ENCODE peak calls at places on chromosomes 5 and 9, in nine cellular contexts. One of them, this sample, is unnamed. For H3K27me3, the result is how much of the 10 kb centered on the place peaks cover.

GRCh38 chr5:66415208-66415607 is 181.0 kb upstream of the MAST4 start:
- DNase-seq in Caco-2: no peak
- DNase-seq in adipocyte: peak
- DNase-seq in psoas muscle: no peak
- DNase-seq in AG04450: no peak
- DNase-seq in pancreas: no peak
- DNase-seq in brain microvascular endothelial cell: no peak
- DNase-seq in mesendoderm: no peak
- DNase-seq in SJSA1: no peak
- DNase-seq in this sample: no peak

GRCh38 chr5:171975262-171975876 is 31.1 kb downstream of the FBXW11 start:
- DNase-seq in mesendoderm: peak
- DNase-seq in pancreas: no peak
- DNase-seq in psoas muscle: no peak
- DNase-seq in adipocyte: peak
- DNase-seq in AG04450: no peak
- DNase-seq in brain microvascular endothelial cell: peak
- DNase-seq in SJSA1: no peak
- DNase-seq in Caco-2: no peak
- DNase-seq in this sample: peak

GRCh38 chr5:150464554-150465012 is 15.0 kb upstream of the RPS14 start:
- DNase-seq in adipocyte: no peak
- DNase-seq in pancreas: no peak
- DNase-seq in Caco-2: no peak
- DNase-seq in SJSA1: no peak
- DNase-seq in AG04450: no peak
- DNase-seq in brain microvascular endothelial cell: no peak
- DNase-seq in mesendoderm: peak
- DNase-seq in psoas muscle: no peak
- DNase-seq in this sample: peak

GRCh38 chr9:35958104-35958825 is at the start of gene OR2S2:
- DNase-seq in adipocyte: no peak
- DNase-seq in psoas muscle: no peak
- DNase-seq in pancreas: no peak
- DNase-seq in Caco-2: no peak
- DNase-seq in mesendoderm: no peak
- DNase-seq in brain microvascular endothelial cell: no peak
- DNase-seq in AG04450: no peak
- DNase-seq in SJSA1: no peak
- DNase-seq in this sample: no peak

GRCh38 chr5:150068472-150068871 is 17.9 kb downstream of the CSF1R start:
- DNase-seq in brain microvascular endothelial cell: no peak
- DNase-seq in psoas muscle: peak
- DNase-seq in AG04450: no peak
- DNase-seq in pancreas: no peak
- DNase-seq in Caco-2: no peak
- DNase-seq in SJSA1: no peak
- DNase-seq in adipocyte: no peak
- DNase-seq in mesendoderm: no peak
- DNase-seq in this sample: peak

GRCh38 chr5:172078726-172079345 is 72.4 kb upstream of the FBXW11 start:
- DNase-seq in adipocyte: no peak
- DNase-seq in AG04450: no peak
- DNase-seq in Caco-2: no peak
- DNase-seq in SJSA1: no peak
- DNase-seq in mesendoderm: no peak
- DNase-seq in brain microvascular endothelial cell: no peak
- DNase-seq in pancreas: peak
- DNase-seq in psoas muscle: no peak
- DNase-seq in this sample: no peak

GRCh38 chr9:113504725-113505590 is 41.4 kb downstream of the RGS3 start:
- DNase-seq in psoas muscle: no peak
- DNase-seq in mesendoderm: no peak
- DNase-seq in adipocyte: no peak
- DNase-seq in AG04450: no peak
- DNase-seq in SJSA1: no peak
- DNase-seq in pancreas: peak
- DNase-seq in Caco-2: no peak
- DNase-seq in brain microvascular endothelial cell: no peak
- DNase-seq in this sample: no peak

GRCh38 chr9:121779381-121780117 is 128.1 kb downstream of the DAB2IP start:
- DNase-seq in Caco-2: no peak
- DNase-seq in SJSA1: no peak
- DNase-seq in adipocyte: no peak
- DNase-seq in pancreas: no peak
- DNase-seq in psoas muscle: no peak
- DNase-seq in brain microvascular endothelial cell: peak
- DNase-seq in mesendoderm: no peak
- DNase-seq in AG04450: no peak
- DNase-seq in this sample: no peak

GRCh38 chr9:37942616-37943328 is 38.8 kb upstream of the SLC25A51 start:
- DNase-seq in SJSA1: no peak
- DNase-seq in pancreas: no peak
- DNase-seq in AG04450: no peak
- DNase-seq in Caco-2: no peak
- DNase-seq in psoas muscle: peak
- DNase-seq in adipocyte: no peak
- DNase-seq in mesendoderm: no peak
- DNase-seq in brain microvascular endothelial cell: no peak
- DNase-seq in this sample: no peak

GRCh38 chr9:121268598-121269029 is 652 bp downstream of the GSN start:
- DNase-seq in brain microvascular endothelial cell: no peak
- DNase-seq in adipocyte: no peak
- DNase-seq in AG04450: no peak
- DNase-seq in psoas muscle: peak
- DNase-seq in Caco-2: no peak
- DNase-seq in pancreas: no peak
- DNase-seq in SJSA1: no peak
- DNase-seq in mesendoderm: peak
- DNase-seq in this sample: no peak

GRCh38 chr9:37746448-37747270 is 6.9 kb upstream of the TRMT10B start:
- DNase-seq in pancreas: no peak
- DNase-seq in brain microvascular endothelial cell: no peak
- DNase-seq in mesendoderm: peak
- DNase-seq in Caco-2: no peak
- DNase-seq in psoas muscle: no peak
- DNase-seq in SJSA1: no peak
- DNase-seq in adipocyte: peak
- DNase-seq in AG04450: peak
- DNase-seq in this sample: peak

GRCh38 chr5:170633235-170634041 is 129.6 kb downstream of the KCNIP1 start:
- DNase-seq in adipocyte: peak
- DNase-seq in pancreas: no peak
- DNase-seq in mesendoderm: peak
- DNase-seq in brain microvascular endothelial cell: peak
- DNase-seq in psoas muscle: peak
- DNase-seq in AG04450: peak
- DNase-seq in SJSA1: peak
- DNase-seq in Caco-2: peak
- DNase-seq in this sample: peak

GRCh38 chr5:13378073-13378472 is 566.4 kb downstream of the DNAH5 start:
- DNase-seq in SJSA1: no peak
- DNase-seq in psoas muscle: no peak
- DNase-seq in Caco-2: no peak
- DNase-seq in AG04450: no peak
- DNase-seq in adipocyte: no peak
- DNase-seq in pancreas: no peak
- DNase-seq in mesendoderm: no peak
- DNase-seq in brain microvascular endothelial cell: no peak
- DNase-seq in this sample: peak

GRCh38 chr5:181223041-181223728 is at the start of gene TRIM41:
- DNase-seq in mesendoderm: peak
- DNase-seq in Caco-2: peak
- DNase-seq in psoas muscle: peak
- DNase-seq in AG04450: peak
- DNase-seq in SJSA1: peak
- DNase-seq in pancreas: peak
- DNase-seq in brain microvascular endothelial cell: peak
- DNase-seq in adipocyte: peak
- DNase-seq in this sample: peak

GRCh38 chr5:119406551-119406950 is 45.7 kb upstream of the HSD17B4 start:
- DNase-seq in adipocyte: no peak
- DNase-seq in pancreas: no peak
- DNase-seq in brain microvascular endothelial cell: no peak
- DNase-seq in psoas muscle: no peak
- DNase-seq in SJSA1: no peak
- DNase-seq in AG04450: no peak
- DNase-seq in Caco-2: no peak
- DNase-seq in mesendoderm: no peak
- DNase-seq in this sample: no peak

GRCh38 chr9:42852133-42852532 is 668.7 kb downstream of the SPATA31A6 start:
- DNase-seq in psoas muscle: peak
- DNase-seq in pancreas: peak
- DNase-seq in mesendoderm: peak
- DNase-seq in Caco-2: no peak
- DNase-seq in AG04450: no peak
- DNase-seq in adipocyte: no peak
- DNase-seq in SJSA1: peak
- DNase-seq in brain microvascular endothelial cell: no peak
- DNase-seq in this sample: peak

GRCh38 chr5:113376640-113377039 is 58.1 kb downstream of the TSSK1B start:
- DNase-seq in SJSA1: no peak
- DNase-seq in pancreas: no peak
- DNase-seq in adipocyte: no peak
- DNase-seq in AG04450: no peak
- DNase-seq in brain microvascular endothelial cell: no peak
- DNase-seq in Caco-2: no peak
- DNase-seq in mesendoderm: peak
- DNase-seq in psoas muscle: no peak
- DNase-seq in this sample: no peak

GRCh38 chr5:113378960-113379541 is 55.7 kb downstream of the TSSK1B start:
- DNase-seq in SJSA1: peak
- DNase-seq in psoas muscle: no peak
- DNase-seq in AG04450: peak
- DNase-seq in mesendoderm: peak
- DNase-seq in adipocyte: peak
- DNase-seq in Caco-2: peak
- DNase-seq in brain microvascular endothelial cell: peak
- DNase-seq in pancreas: no peak
- DNase-seq in this sample: peak

GRCh38 chr5:113380299-113381014 is 54.3 kb downstream of the TSSK1B start:
- DNase-seq in SJSA1: no peak
- DNase-seq in adipocyte: peak
- DNase-seq in AG04450: no peak
- DNase-seq in psoas muscle: no peak
- DNase-seq in brain microvascular endothelial cell: no peak
- DNase-seq in Caco-2: no peak
- DNase-seq in pancreas: no peak
- DNase-seq in mesendoderm: no peak
- DNase-seq in this sample: no peak

GRCh38 chr5:113378081-113378480 is 56.7 kb downstream of the TSSK1B start:
- DNase-seq in adipocyte: no peak
- DNase-seq in pancreas: no peak
- DNase-seq in SJSA1: no peak
- DNase-seq in Caco-2: no peak
- DNase-seq in AG04450: no peak
- DNase-seq in psoas muscle: no peak
- DNase-seq in brain microvascular endothelial cell: no peak
- DNase-seq in mesendoderm: no peak
- DNase-seq in this sample: no peak

GRCh38 chr5:113378486-113378885 is 56.3 kb downstream of the TSSK1B start:
- DNase-seq in AG04450: no peak
- DNase-seq in Caco-2: no peak
- DNase-seq in adipocyte: peak
- DNase-seq in SJSA1: no peak
- DNase-seq in pancreas: no peak
- DNase-seq in brain microvascular endothelial cell: no peak
- DNase-seq in mesendoderm: no peak
- DNase-seq in psoas muscle: no peak
- DNase-seq in this sample: no peak
- H3K27me3 ChIP-seq in AG04450: under half
- H3K27me3 ChIP-seq in Caco-2: under half
- H3K27me3 ChIP-seq in adipocyte: under half
- H3K27me3 ChIP-seq in SJSA1: under half
- H3K27me3 ChIP-seq in pancreas: under half
- H3K27me3 ChIP-seq in brain microvascular endothelial cell: under half
- H3K27me3 ChIP-seq in mesendoderm: under half
- H3K27me3 ChIP-seq in psoas muscle: under half
- H3K27me3 ChIP-seq in this sample: under half

DNA sequence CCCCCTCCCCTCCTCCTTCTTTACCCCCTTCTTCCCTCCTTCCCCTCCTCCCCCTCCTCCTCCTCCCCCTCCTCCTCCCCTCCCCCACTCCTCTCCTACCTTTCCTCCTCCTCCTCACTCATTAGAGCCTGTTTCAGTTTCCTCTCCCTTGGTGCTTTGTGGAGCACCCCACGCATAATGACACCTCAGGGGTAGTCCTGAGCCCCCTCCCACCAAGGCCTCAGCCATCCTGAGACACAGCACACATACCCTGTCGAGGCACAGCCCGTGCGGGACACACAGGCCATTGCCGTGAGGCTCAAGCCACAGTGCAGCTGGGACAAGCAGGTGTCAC is 35.4 kb downstream of the HK3 start:
- DNase-seq in mesendoderm: no peak
- DNase-seq in AG04450: no peak
- DNase-seq in psoas muscle: no peak
- DNase-seq in SJSA1: no peak
- DNase-seq in brain microvascular endothelial cell: no peak
- DNase-seq in pancreas: no peak
- DNase-seq in Caco-2: no peak
- DNase-seq in adipocyte: no peak
- DNase-seq in this sample: no peak
- H3K27me3 ChIP-seq in mesendoderm: under half
- H3K27me3 ChIP-seq in AG04450: half or more
- H3K27me3 ChIP-seq in psoas muscle: under half
- H3K27me3 ChIP-seq in SJSA1: half or more
- H3K27me3 ChIP-seq in brain microvascular endothelial cell: half or more
- H3K27me3 ChIP-seq in pancreas: under half
- H3K27me3 ChIP-seq in Caco-2: under half
- H3K27me3 ChIP-seq in adipocyte: half or more
- H3K27me3 ChIP-seq in this sample: under half

DNA sequence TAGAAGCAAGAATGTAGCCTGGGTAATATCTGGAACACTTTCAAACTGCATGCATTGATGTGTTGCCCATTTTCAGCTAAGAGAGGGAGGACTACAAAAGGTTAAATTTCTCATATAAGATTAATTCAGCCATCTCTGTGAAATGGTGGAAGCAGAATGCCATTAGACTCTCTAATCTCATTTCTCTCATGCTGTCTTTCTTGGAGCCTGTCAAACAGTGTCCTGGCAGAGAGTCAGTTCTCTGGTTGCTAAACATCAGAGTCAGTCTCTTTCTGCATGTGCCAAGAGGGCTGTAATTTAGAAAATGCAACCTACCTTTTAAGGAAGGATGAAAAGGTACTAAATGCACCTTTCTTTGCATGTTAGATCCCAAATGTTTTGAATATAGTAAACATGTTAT is 910 bp upstream of the GARNL3 start:
- DNase-seq in SJSA1: no peak
- DNase-seq in AG04450: no peak
- DNase-seq in psoas muscle: no peak
- DNase-seq in pancreas: no peak
- DNase-seq in adipocyte: peak
- DNase-seq in Caco-2: no peak
- DNase-seq in brain microvascular endothelial cell: no peak
- DNase-seq in mesendoderm: no peak
- DNase-seq in this sample: no peak
- H3K27me3 ChIP-seq in SJSA1: under half
- H3K27me3 ChIP-seq in AG04450: under half
- H3K27me3 ChIP-seq in psoas muscle: under half
- H3K27me3 ChIP-seq in pancreas: under half
- H3K27me3 ChIP-seq in adipocyte: under half
- H3K27me3 ChIP-seq in Caco-2: under half
- H3K27me3 ChIP-seq in brain microvascular endothelial cell: under half
- H3K27me3 ChIP-seq in mesendoderm: under half
- H3K27me3 ChIP-seq in this sample: under half

GRCh38 chr9:98999152-98999525 is 55.4 kb downstream of the COL15A1 start:
- DNase-seq in mesendoderm: no peak
- DNase-seq in brain microvascular endothelial cell: no peak
- DNase-seq in psoas muscle: no peak
- DNase-seq in Caco-2: no peak
- DNase-seq in adipocyte: no peak
- DNase-seq in SJSA1: no peak
- DNase-seq in AG04450: no peak
- DNase-seq in pancreas: no peak
- DNase-seq in this sample: no peak
- H3K27me3 ChIP-seq in mesendoderm: under half
- H3K27me3 ChIP-seq in brain microvascular endothelial cell: under half
- H3K27me3 ChIP-seq in psoas muscle: under half
- H3K27me3 ChIP-seq in Caco-2: under half
- H3K27me3 ChIP-seq in adipocyte: under half
- H3K27me3 ChIP-seq in SJSA1: under half
- H3K27me3 ChIP-seq in AG04450: under half
- H3K27me3 ChIP-seq in pancreas: under half
- H3K27me3 ChIP-seq in this sample: under half

This sample was measured in MG63.